ENCODE peak calls at places on chromosome 1, in four cellular contexts. Y, N, S and D are unnamed samples.

GRCh38 chr1:90709535-90709934 is 7.6 kb downstream of the BARHL2 start:
- DNase-seq in Y (no peak), N (no peak), S (no peak), D (no peak)

GRCh38 chr1:29156543-29157268 is 25.0 kb downstream of the SRSF4 start:
- DNase-seq in Y (no peak), N (no peak), S (peak; percentile 22), D (peak; percentile 26)

GRCh38 chr1:84108900-84109578 is 35.0 kb upstream of the PRKACB start:
- DNase-seq in Y (no peak), N (no peak), S (no peak), D (no peak)

GRCh38 chr1:203009185-203009584 is 2.0 kb downstream of the TMEM183A start:
- DNase-seq in Y (no peak), N (no peak), S (no peak), D (no peak)

GRCh38 chr1:160162936-160163335 is 11.5 kb downstream of the ATP1A4 start:
- DNase-seq in Y (no peak), N (no peak), S (no peak), D (no peak)

GRCh38 chr1:3630161-3630611 is 5.4 kb downstream of the TPRG1L start:
- DNase-seq in Y (no peak), N (no peak), S (no peak), D (no peak)

GRCh38 chr1:63319069-63320023 is 3.0 kb upstream of the FOXD3 start:
- DNase-seq in Y (no peak), N (no peak), S (no peak), D (no peak)

GRCh38 chr1:61910035-61910434 is 167.8 kb downstream of the PATJ start:
- DNase-seq in Y (no peak), N (no peak), S (no peak), D (no peak)

GRCh38 chr1:246107516-246108277 is 399.4 kb downstream of the SMYD3 start:
- DNase-seq in Y (no peak), N (no peak), S (no peak), D (no peak)

GRCh38 chr1:4018721-4019521 is 118.8 kb upstream of the C1orf174 start:
- DNase-seq in Y (no peak), N (no peak), S (no peak), D (no peak)

GRCh38 chr1:33814166-33814565 is 49.7 kb upstream of the HMGB4 start:
- DNase-seq in Y (no peak), N (no peak), S (no peak), D (no peak)

GRCh38 chr1:60637651-60638050 is 444.7 kb upstream of the NFIA start:
- DNase-seq in Y (no peak), N (no peak), S (no peak), D (no peak)

GRCh38 chr1:190138711-190139110 is 339.0 kb downstream of the BRINP3 start:
- DNase-seq in Y (no peak), N (no peak), S (no peak), D (no peak)

GRCh38 chr1:157932082-157932481 is 61.4 kb upstream of the KIRREL1 start:
- DNase-seq in Y (no peak), N (no peak), S (no peak), D (no peak)

GRCh38 chr1:1426961-1427934 is 6.2 kb upstream of the ANKRD65 start:
- DNase-seq in Y (peak; percentile 35), N (peak; percentile 30), S (no peak), D (no peak)

GRCh38 chr1:16324456-16324890 is 27.8 kb downstream of the FBXO42 start:
- DNase-seq in Y (no peak), N (no peak), S (peak; percentile 40), D (peak; percentile 55)

GRCh38 chr1:94907161-94907560 is 19.7 kb downstream of the CNN3 start:
- DNase-seq in Y (no peak), N (no peak), S (no peak), D (no peak)

GRCh38 chr1:182095946-182096345 is 34.4 kb upstream of the ZNF648 start:
- DNase-seq in Y (no peak), N (no peak), S (no peak), D (no peak)

GRCh38 chr1:31368611-31369107 is 4.2 kb downstream of the FABP3 start:
- DNase-seq in Y (no peak), N (peak; percentile 79), S (no peak), D (peak; percentile 89)

GRCh38 chr1:52057245-52057644 is 1.1 kb downstream of the BTF3L4 start:
- DNase-seq in Y (no peak), N (no peak), S (no peak), D (no peak)

GRCh38 chr1:59061876-59062275 is 235.0 kb upstream of the FGGY start:
- DNase-seq in Y (no peak), N (peak; percentile 79), S (peak; percentile 34), D (peak; percentile 17)

GRCh38 chr1:109740615-109741373 is at the start of gene GSTM3:
- DNase-seq in Y (no peak), N (no peak), S (no peak), D (no peak)

GRCh38 chr1:2601721-2602303 is 15.2 kb downstream of the PRXL2B start:
- DNase-seq in Y (no peak), N (no peak), S (no peak), D (no peak)

GRCh38 chr1:80566123-80566522 is 1234.6 kb upstream of the ADGRL2 start:
- DNase-seq in Y (no peak), N (no peak), S (no peak), D (no peak)

GRCh38 chr1:229839800-229840199 is 213.8 kb downstream of the URB2 start:
- DNase-seq in Y (no peak), N (no peak), S (no peak), D (no peak)

GRCh38 chr1:145892486-145893087 is 6.9 kb upstream of the ANKRD35 start:
- DNase-seq in Y (no peak), N (no peak), S (peak; percentile 75), D (peak; percentile 40)

GRCh38 chr1:43452789-43453441 is 816 bp downstream of the HYI start:
- DNase-seq in Y (no peak), N (peak; percentile 50), S (peak; percentile 61), D (peak; percentile 55)

GRCh38 chr1:90718411-90719320 is 1.6 kb upstream of the BARHL2 start:
- DNase-seq in Y (no peak), N (no peak), S (no peak), D (no peak)

GRCh38 chr1:235417101-235417697 is 50.0 kb downstream of the TBCE start:
- DNase-seq in Y (peak; percentile 60), N (no peak), S (peak; percentile 68), D (peak; percentile 68)

GRCh38 chr1:117093091-117093534 is 28.4 kb downstream of the TRIM45 start:
- DNase-seq in Y (no peak), N (peak; percentile 34), S (no peak), D (peak; percentile 81)

GRCh38 chr1:117092594-117092993 is 29.0 kb downstream of the TRIM45 start:
- DNase-seq in Y (no peak), N (no peak), S (no peak), D (no peak)

GRCh38 chr1:117093870-117094621 is 27.5 kb downstream of the TRIM45 start:
- DNase-seq in Y (no peak), N (no peak), S (no peak), D (peak; percentile 94)

GRCh38 chr1:117096871-117097842 is 24.4 kb downstream of the TRIM45 start:
- DNase-seq in Y (no peak), N (no peak), S (no peak), D (no peak)

DNA sequence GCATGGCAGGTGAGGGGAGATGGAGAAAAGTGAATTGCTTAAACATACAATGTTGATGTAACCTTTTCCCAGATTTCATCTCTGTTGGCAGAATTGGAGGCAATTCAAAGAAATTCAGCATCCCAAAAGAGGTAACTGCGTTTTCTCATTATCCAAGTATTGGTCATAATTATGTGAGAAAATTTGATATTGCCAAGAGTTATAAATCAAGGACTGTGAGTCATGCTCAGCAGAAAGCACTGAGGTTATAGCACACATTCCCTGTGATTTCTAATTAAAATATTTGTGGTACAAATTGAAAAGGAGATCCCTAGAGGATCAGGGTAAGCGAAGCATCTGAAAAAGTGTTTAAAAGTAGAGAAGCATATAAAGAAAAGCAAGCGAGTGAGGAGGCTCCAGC is 26.3 kb downstream of the TRIM45 start:
- DNase-seq in Y (no peak), N (no peak), S (no peak), D (no peak)
- H3K27ac ChIP-seq in Y (no peak overlapping the region), N (no peak overlapping the region), S (no peak overlapping the region), D (peak overlapping the region; percentile 80)

DNA sequence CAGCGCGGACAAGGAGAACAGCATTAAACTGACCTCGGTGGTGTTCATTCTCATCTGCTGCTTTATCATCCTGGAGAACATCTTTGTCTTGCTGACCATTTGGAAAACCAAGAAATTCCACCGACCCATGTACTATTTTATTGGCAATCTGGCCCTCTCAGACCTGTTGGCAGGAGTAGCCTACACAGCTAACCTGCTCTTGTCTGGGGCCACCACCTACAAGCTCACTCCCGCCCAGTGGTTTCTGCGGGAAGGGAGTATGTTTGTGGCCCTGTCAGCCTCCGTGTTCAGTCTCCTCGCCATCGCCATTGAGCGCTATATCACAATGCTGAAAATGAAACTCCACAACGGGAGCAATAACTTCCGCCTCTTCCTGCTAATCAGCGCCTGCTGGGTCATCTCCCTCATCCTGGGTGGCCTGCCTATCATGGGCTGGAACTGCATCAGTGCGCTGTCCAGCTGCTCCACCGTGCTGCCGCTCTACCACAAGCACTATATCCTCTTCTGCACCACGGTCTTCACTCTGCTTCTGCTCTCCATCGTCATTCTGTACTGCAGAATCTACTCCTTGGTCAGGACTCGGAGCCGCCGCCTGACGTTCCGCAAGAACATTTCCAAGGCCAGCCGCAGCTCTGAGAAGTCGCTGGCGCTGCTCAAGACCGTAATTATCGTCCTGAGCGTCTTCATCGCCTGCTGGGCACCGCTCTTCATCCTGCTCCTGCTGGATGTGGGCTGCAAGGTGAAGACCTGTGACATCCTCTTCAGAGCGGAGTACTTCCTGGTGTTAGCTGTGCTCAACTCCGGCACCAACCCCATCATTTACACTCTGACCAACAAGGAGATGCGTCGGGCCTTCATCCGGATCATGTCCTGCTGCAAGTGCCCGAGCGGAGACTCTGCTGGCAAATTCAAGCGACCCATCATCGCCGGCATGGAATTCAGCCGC is 2.5 kb downstream of the S1PR1 start:
- DNase-seq in Y (no peak), N (peak; percentile 32), S (peak; percentile 10), D (no peak)
- H3K4me3 ChIP-seq in Y (no peak overlapping the region), N (peak overlapping the region; percentile 67), S (no peak overlapping the region), D (no peak overlapping the region)

GRCh38 chr1:173866462-173866861 is 1.3 kb downstream of the GAS5 start:
- DNase-seq in Y (no peak), N (no peak), S (no peak), D (no peak)

GRCh38 chr1:173867141-173867752 is 542 bp downstream of the GAS5 start:
- DNase-seq in Y (no peak), N (no peak), S (no peak), D (no peak)

GRCh38 chr1:173869108-173869359 is 854 bp downstream of the ZBTB37 start:
- DNase-seq in Y (no peak), N (no peak), S (no peak), D (no peak)

GRCh38 chr1:173868266-173869107 is at the start of gene ZBTB37:
- DNase-seq in Y (peak; percentile 74), N (peak; percentile 87), S (peak; percentile 96), D (peak; percentile 96)

GRCh38 chr1:173867753-173868265 is at the start of gene GAS5:
- DNase-seq in Y (peak; percentile 99), N (peak; percentile 99), S (peak; percentile 100), D (peak; percentile 100)
- TF ChIP-seq POLR2A in Y (peak; percentile 100), N (peak; percentile 99), S (peak; percentile 100), D (peak; percentile 99)

GRCh38 chr1:183936009-183936408 is 101.5 kb downstream of the COLGALT2 start:
- DNase-seq in Y (no peak), N (no peak), S (no peak), D (no peak)

GRCh38 chr1:183933528-183934179 is 103.9 kb downstream of the COLGALT2 start:
- DNase-seq in Y (no peak), N (no peak), S (no peak), D (no peak)

GRCh38 chr1:183932412-183932811 is 105.1 kb downstream of the COLGALT2 start:
- DNase-seq in Y (no peak), N (peak; percentile 92), S (peak; percentile 45), D (peak; percentile 20)

GRCh38 chr1:183936791-183937190 is 100.7 kb downstream of the COLGALT2 start:
- DNase-seq in Y (no peak), N (no peak), S (no peak), D (no peak)

GRCh38 chr1:183934284-183934683 is 103.2 kb downstream of the COLGALT2 start:
- DNase-seq in Y (no peak), N (no peak), S (no peak), D (no peak)
- H3K27ac ChIP-seq in Y (no peak overlapping the region), N (peak overlapping the region; percentile 47), S (no peak overlapping the region), D (no peak overlapping the region)